ENCODE peak calls at places on chromosomes 12 and 14, in five cellular contexts. V is CD8-positive, alpha-beta T cell; X is tibial artery; S is heart right ventricle; L is fibroblast of pulmonary artery. Z is an unnamed sample.

GRCh38 chr14:22798528-22798927 is 16.7 kb downstream of the SLC7A7 start:
- DNase-seq in V (no peak), X (no peak), S (no peak), L (peak), Z (no peak)

GRCh38 chr14:38073641-38074040 is 134.1 kb upstream of the SSTR1 start:
- DNase-seq in V (no peak), X (no peak), S (no peak), L (no peak), Z (no peak)

GRCh38 chr12:108382437-108382801 is 43.3 kb upstream of the CMKLR1 start:
- DNase-seq in V (no peak), X (no peak), S (no peak), L (no peak), Z (no peak)

GRCh38 chr12:122860854-122861585 is 25.8 kb downstream of the HIP1R start:
- DNase-seq in V (peak), X (peak), S (no peak), L (no peak), Z (no peak)

GRCh38 chr12:32336261-32336660 is 63.1 kb upstream of the FGD4 start:
- DNase-seq in V (no peak), X (no peak), S (no peak), L (no peak), Z (no peak)

GRCh38 chr14:90453401-90453951 is 56.6 kb downstream of the CALM1 start:
- DNase-seq in V (no peak), X (no peak), S (peak), L (peak), Z (no peak)

GRCh38 chr14:99038401-99038800 is 233.6 kb downstream of the BCL11B start:
- DNase-seq in V (no peak), X (no peak), S (no peak), L (peak), Z (no peak)

GRCh38 chr12:110649341-110649847 is 35.5 kb downstream of the TCTN1 start:
- DNase-seq in V (no peak), X (no peak), S (no peak), L (peak), Z (no peak)

GRCh38 chr12:123830675-123831074 is 68.6 kb downstream of the DNAH10 start:
- DNase-seq in V (no peak), X (no peak), S (no peak), L (no peak), Z (no peak)

GRCh38 chr14:85423889-85424288 is 106.1 kb upstream of the FLRT2 start:
- DNase-seq in V (no peak), X (no peak), S (no peak), L (no peak), Z (no peak)

GRCh38 chr12:89082354-89082753 is 269.9 kb downstream of the DUSP6 start:
- DNase-seq in V (no peak), X (no peak), S (no peak), L (peak), Z (no peak)

GRCh38 chr12:29565727-29566126 is 68.2 kb upstream of the OVCH1 start:
- DNase-seq in V (no peak), X (no peak), S (no peak), L (no peak), Z (no peak)

GRCh38 chr14:69693823-69694729 is 72.9 kb upstream of the SRSF5 start:
- DNase-seq in V (no peak), X (no peak), S (no peak), L (peak), Z (no peak)

GRCh38 chr12:18383203-18383602 is 121.9 kb downstream of the PIK3C2G start:
- DNase-seq in V (no peak), X (no peak), S (no peak), L (peak), Z (no peak)

GRCh38 chr14:105064721-105065143 is 498 bp downstream of the GPR132 start:
- DNase-seq in V (peak), X (peak), S (no peak), L (peak), Z (no peak)

GRCh38 chr12:100733817-100734593 is 60.6 kb upstream of the ANO4 start:
- DNase-seq in V (no peak), X (no peak), S (no peak), L (peak), Z (no peak)

GRCh38 chr12:121371404-121371803 is 19.2 kb upstream of the ANAPC5 start:
- DNase-seq in V (no peak), X (no peak), S (no peak), L (no peak), Z (no peak)

GRCh38 chr12:48980389-48980952 is 2.3 kb downstream of the WNT1 start:
- DNase-seq in V (peak), X (no peak), S (no peak), L (no peak), Z (no peak)

GRCh38 chr14:68278568-68279436 is 459.2 kb downstream of the RAD51B start:
- DNase-seq in V (no peak), X (no peak), S (no peak), L (peak), Z (no peak)

GRCh38 chr14:93965287-93965821 is 11.0 kb downstream of the ASB2 start:
- DNase-seq in V (no peak), X (no peak), S (no peak), L (peak), Z (no peak)

GRCh38 chr14:82999802-83000201 is 1466.1 kb upstream of the SEL1L start:
- DNase-seq in V (no peak), X (no peak), S (no peak), L (no peak), Z (no peak)

GRCh38 chr14:100241279-100241678 is 2.3 kb downstream of the YY1 start:
- DNase-seq in V (no peak), X (no peak), S (no peak), L (no peak), Z (no peak)

GRCh38 chr14:92511472-92512247 is 1.9 kb upstream of the RIN3 start:
- DNase-seq in V (no peak), X (no peak), S (no peak), L (peak), Z (no peak)

GRCh38 chr12:117069926-117070900 is 29.0 kb downstream of the TESC start:
- DNase-seq in V (no peak), X (no peak), S (no peak), L (no peak), Z (no peak)

GRCh38 chr12:2893007-2893406 is 2.3 kb downstream of the TULP3 start:
- DNase-seq in V (no peak), X (peak), S (no peak), L (peak), Z (no peak)

GRCh38 chr12:6420364-6420763 is 24.4 kb upstream of the CD27 start:
- DNase-seq in V (no peak), X (no peak), S (no peak), L (no peak), Z (no peak)

GRCh38 chr14:55446833-55447232 is 6.4 kb upstream of the TBPL2 start:
- DNase-seq in V (no peak), X (no peak), S (no peak), L (peak), Z (no peak)

GRCh38 chr12:27548301-27549199 is 24.5 kb downstream of the PPFIBP1 start:
- DNase-seq in V (no peak), X (no peak), S (no peak), L (no peak), Z (no peak)

GRCh38 chr12:51320695-51321320 is 3.2 kb downstream of the BIN2 start:
- DNase-seq in V (no peak), X (no peak), S (no peak), L (peak), Z (no peak)

GRCh38 chr12:88684170-88684569 is 103.9 kb upstream of the KITLG start:
- DNase-seq in V (no peak), X (no peak), S (no peak), L (no peak), Z (no peak)

GRCh38 chr12:123757555-123757954 is 4.5 kb upstream of the DNAH10 start:
- DNase-seq in V (no peak), X (peak), S (no peak), L (peak), Z (no peak)

GRCh38 chr12:130644566-130644965 is 71.5 kb downstream of the RIMBP2 start:
- DNase-seq in V (no peak), X (no peak), S (no peak), L (no peak), Z (no peak)

GRCh38 chr14:58133739-58134138 is 18.3 kb downstream of the ARMH4 start:
- DNase-seq in V (no peak), X (no peak), S (no peak), L (peak), Z (no peak)

GRCh38 chr14:58128416-58128815 is 23.6 kb downstream of the ARMH4 start:
- DNase-seq in V (no peak), X (no peak), S (no peak), L (no peak), Z (no peak)

GRCh38 chr14:58129208-58129607 is 22.8 kb downstream of the ARMH4 start:
- DNase-seq in V (no peak), X (no peak), S (no peak), L (no peak), Z (no peak)

GRCh38 chr14:58130121-58130782 is 21.8 kb downstream of the ARMH4 start:
- DNase-seq in V (no peak), X (no peak), S (no peak), L (no peak), Z (no peak)

GRCh38 chr14:58131386-58131785 is 20.6 kb downstream of the ARMH4 start:
- DNase-seq in V (no peak), X (no peak), S (no peak), L (peak), Z (no peak)
- TF ChIP-seq CTCF in V (no peak), X (no peak), S (no peak), L (no peak), Z (no peak)

DNA sequence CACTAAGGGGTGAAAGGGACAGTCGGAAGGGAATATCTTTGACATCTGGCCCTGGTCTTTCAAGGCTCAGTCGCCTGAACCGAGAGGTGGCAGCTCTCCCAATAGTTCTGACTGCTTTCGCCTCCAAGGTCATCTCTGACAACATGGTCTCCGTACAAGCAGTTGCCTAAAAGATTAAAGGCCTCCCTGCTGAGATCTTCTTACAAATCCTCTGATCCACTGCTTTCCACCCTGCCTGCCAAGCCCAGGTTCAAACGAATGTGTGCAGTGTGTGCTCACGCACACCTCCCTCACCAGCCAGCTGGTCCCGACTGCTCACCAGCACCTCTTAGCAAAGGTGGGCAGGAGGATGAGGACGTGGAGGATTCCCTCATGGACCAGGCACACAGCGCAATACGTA is 10.4 kb downstream of the B4GALNT3 start:
- DNase-seq in V (no peak), X (no peak), S (no peak), L (no peak), Z (no peak)
- TF ChIP-seq CTCF in V (no peak), X (no peak), S (no peak), L (no peak), Z (no peak)

GRCh38 chr12:17214910-17215309 is 608.9 kb upstream of the LMO3 start:
- DNase-seq in V (no peak), X (no peak), S (no peak), L (no peak), Z (no peak)

GRCh38 chr12:17216156-17216555 is 610.2 kb upstream of the LMO3 start:
- DNase-seq in V (no peak), X (no peak), S (no peak), L (no peak), Z (no peak)

DNA sequence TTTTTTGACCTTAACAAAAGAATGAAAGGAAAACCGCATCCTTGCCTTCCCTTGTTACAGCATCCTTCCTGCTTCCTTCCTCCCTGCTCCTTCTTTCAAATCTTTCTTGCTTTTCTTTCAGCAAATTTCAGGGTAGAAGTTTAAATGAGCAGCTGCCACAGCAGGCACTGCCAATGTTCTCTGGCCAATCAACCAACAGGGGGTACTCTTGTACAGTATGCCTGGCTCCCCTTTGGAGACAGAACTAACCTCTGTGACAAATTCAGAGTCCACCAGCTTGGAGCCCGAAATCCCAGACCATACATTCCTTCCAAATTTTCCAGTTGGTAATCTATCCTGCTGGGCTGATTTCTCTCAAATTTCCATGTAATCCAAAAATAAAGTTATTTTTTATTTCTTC is 609.8 kb upstream of the LMO3 start:
- DNase-seq in V (no peak), X (no peak), S (no peak), L (no peak), Z (no peak)
- TF ChIP-seq CTCF in V (no peak), X (no peak), S (no peak), L (no peak), Z (peak)

GRCh38 chr12:69437073-69437472 is 33.1 kb upstream of the FRS2 start:
- DNase-seq in V (no peak), X (no peak), S (no peak), L (no peak), Z (no peak)
- TF ChIP-seq CTCF in V (no peak), X (no peak), S (no peak), L (no peak), Z (no peak)

GRCh38 chr12:119620490-119620889 is 26.9 kb downstream of the TMEM233 start:
- DNase-seq in V (no peak), X (no peak), S (no peak), L (peak), Z (no peak)
- TF ChIP-seq CTCF in V (no peak), X (no peak), S (no peak), L (no peak), Z (no peak)

Z was measured in progenitor cell of endocrine pancreas.